ENCODE peak calls at places on chromosome 17, in eight cellular contexts. E is naive thymus-derived CD4-positive, alpha-beta T cell; J is effector CD4-positive, alpha-beta T cell; R is AG08396; V is NCI-H1694 treated with DMSO at 0.1 percent for 48 hours; Z is nephron progenitor cell; L is SHP77 treated with DMSO at 0.1 percent for 48 hours; M is DMS153. N is an unnamed sample.
A peak's percentile ranks its signal among the peaks of the same experiment; 100 is the strongest.

GRCh38 chr17:76918811-76919210 is 50.6 kb downstream of the MGAT5B start:
- DNase-seq in E (no peak), J (no peak), R (no peak), V (no peak), Z (no peak), L (no peak), M (no peak), N (no peak)

GRCh38 chr17:58184308-58184985 is 8.1 kb upstream of the EPX start:
- DNase-seq in E (no peak), J (no peak), R (no peak), V (no peak), Z (no peak), L (no peak), M (no peak), N (no peak)

GRCh38 chr17:71085238-71086033 is 916.1 kb downstream of the KCNJ2 start:
- DNase-seq in E (no peak), J (no peak), R (peak; percentile 6), V (no peak), Z (peak; percentile 65), L (no peak), M (peak; percentile 34), N (peak; percentile 27)

GRCh38 chr17:5947701-5948180 is 122.4 kb upstream of the WSCD1 start:
- DNase-seq in E (no peak), J (no peak), R (no peak), V (no peak), Z (no peak), L (no peak), M (no peak), N (no peak)

GRCh38 chr17:61015966-61016365 is 338.3 kb downstream of the BCAS3 start:
- DNase-seq in E (no peak), J (no peak), R (peak; percentile 10), V (no peak), Z (no peak), L (no peak), M (no peak), N (no peak)

GRCh38 chr17:78826836-78827509 is 13.6 kb downstream of the USP36 start:
- DNase-seq in E (no peak), J (no peak), R (no peak), V (no peak), Z (no peak), L (no peak), M (no peak), N (no peak)

GRCh38 chr17:79852748-79853147 is 13.5 kb upstream of the CBX4 start:
- DNase-seq in E (no peak), J (no peak), R (peak; percentile 48), V (peak; percentile 70), Z (no peak), L (no peak), M (no peak), N (no peak)

GRCh38 chr17:80660527-80661198 is 116.0 kb downstream of the RPTOR start:
- DNase-seq in E (no peak), J (no peak), R (no peak), V (no peak), Z (no peak), L (no peak), M (no peak), N (no peak)

GRCh38 chr17:38743556-38744171 is 4.5 kb downstream of the PCGF2 start:
- DNase-seq in E (no peak), J (no peak), R (no peak), V (no peak), Z (no peak), L (no peak), M (peak; percentile 57), N (no peak)

GRCh38 chr17:80904036-80904435 is 87.6 kb upstream of the CHMP6 start:
- DNase-seq in E (no peak), J (no peak), R (no peak), V (no peak), Z (no peak), L (no peak), M (no peak), N (no peak)

GRCh38 chr17:41972571-41973411 is 6.2 kb downstream of the CNP start:
- DNase-seq in E (no peak), J (no peak), R (no peak), V (no peak), Z (no peak), L (peak; percentile 34), M (peak; percentile 68), N (peak; percentile 82)

GRCh38 chr17:48612854-48613691 is 2.0 kb downstream of the HOXB8 start:
- DNase-seq in E (no peak), J (peak; percentile 47), R (peak; percentile 80), V (peak; percentile 64), Z (peak; percentile 56), L (peak; percentile 34), M (peak; percentile 8), N (no peak)

GRCh38 chr17:61926831-61927210 is 961 bp downstream of the INTS2 start:
- DNase-seq in E (no peak), J (no peak), R (no peak), V (no peak), Z (no peak), L (no peak), M (no peak), N (no peak)

GRCh38 chr17:47700471-47701449 is 6.8 kb downstream of the TBKBP1 start:
- DNase-seq in E (no peak), J (no peak), R (no peak), V (no peak), Z (no peak), L (no peak), M (no peak), N (no peak)

GRCh38 chr17:32486701-32487459 is at the start of gene CDK5R1:
- DNase-seq in E (peak; percentile 71), J (peak; percentile 59), R (peak; percentile 94), V (peak; percentile 37), Z (peak; percentile 90), L (peak; percentile 12), M (no peak), N (peak; percentile 74)

GRCh38 chr17:49739662-49740271 is 24.2 kb downstream of the FAM117A start:
- DNase-seq in E (peak; percentile 99), J (peak; percentile 97), R (no peak), V (no peak), Z (no peak), L (peak; percentile 79), M (peak; percentile 91), N (peak; percentile 84)

GRCh38 chr17:38549285-38549684 is 56.5 kb downstream of the SRCIN1 start:
- DNase-seq in E (no peak), J (no peak), R (no peak), V (no peak), Z (no peak), L (no peak), M (no peak), N (no peak)

GRCh38 chr17:72258711-72259110 is 137.9 kb downstream of the SOX9 start:
- DNase-seq in E (no peak), J (no peak), R (no peak), V (peak; percentile 30), Z (no peak), L (no peak), M (no peak), N (no peak)

GRCh38 chr17:2911755-2912111 is 115.5 kb downstream of the RAP1GAP2 start:
- DNase-seq in E (no peak), J (no peak), R (no peak), V (no peak), Z (no peak), L (no peak), M (no peak), N (no peak)

GRCh38 chr17:83086907-83087787 is 7.7 kb downstream of the METRNL start:
- DNase-seq in E (no peak), J (no peak), R (no peak), V (no peak), Z (no peak), L (no peak), M (no peak), N (no peak)

GRCh38 chr17:46020023-46020735 is 21.1 kb downstream of the STH start:
- DNase-seq in E (peak; percentile 31), J (peak; percentile 26), R (no peak), V (no peak), Z (no peak), L (no peak), M (no peak), N (no peak)

GRCh38 chr17:9239260-9239820 is 218.0 kb downstream of the NTN1 start:
- DNase-seq in E (no peak), J (no peak), R (no peak), V (no peak), Z (no peak), L (no peak), M (no peak), N (peak; percentile 27)

GRCh38 chr17:28575126-28575795 is 1.4 kb downstream of the ALDOC start:
- DNase-seq in E (no peak), J (no peak), R (no peak), V (no peak), Z (no peak), L (no peak), M (no peak), N (no peak)

GRCh38 chr17:9115446-9116265 is 94.3 kb downstream of the NTN1 start:
- DNase-seq in E (no peak), J (no peak), R (peak; percentile 61), V (no peak), Z (peak; percentile 72), L (no peak), M (no peak), N (peak; percentile 27)

GRCh38 chr17:64622931-64623654 is 39.0 kb downstream of the SMURF2 start:
- DNase-seq in E (no peak), J (no peak), R (peak; percentile 41), V (no peak), Z (no peak), L (no peak), M (no peak), N (no peak)

GRCh38 chr17:12342609-12343248 is 322.1 kb downstream of the MAP2K4 start:
- DNase-seq in E (no peak), J (no peak), R (peak; percentile 35), V (no peak), Z (peak; percentile 52), L (no peak), M (no peak), N (peak; percentile 62)

GRCh38 chr17:38602453-38602852 is 3.3 kb downstream of the SRCIN1 start:
- DNase-seq in E (no peak), J (no peak), R (no peak), V (no peak), Z (no peak), L (no peak), M (no peak), N (no peak)

GRCh38 chr17:59893617-59894100 is 738 bp downstream of the RPS6KB1 start:
- DNase-seq in E (no peak), J (no peak), R (peak; percentile 18), V (peak; percentile 8), Z (no peak), L (no peak), M (no peak), N (no peak)

GRCh38 chr17:66371561-66371960 is 69.1 kb downstream of the PRKCA start:
- DNase-seq in E (no peak), J (no peak), R (no peak), V (no peak), Z (no peak), L (no peak), M (no peak), N (no peak)

GRCh38 chr17:11182430-11182829 is 58.6 kb upstream of the SHISA6 start:
- DNase-seq in E (no peak), J (no peak), R (no peak), V (no peak), Z (peak; percentile 29), L (no peak), M (no peak), N (no peak)

GRCh38 chr17:58889928-58890327 is 134.3 kb downstream of the PPM1E start:
- DNase-seq in E (no peak), J (no peak), R (no peak), V (no peak), Z (no peak), L (no peak), M (no peak), N (no peak)

GRCh38 chr17:47915667-47916242 is 19.7 kb downstream of the SP2 start:
- DNase-seq in E (no peak), J (no peak), R (no peak), V (no peak), Z (no peak), L (no peak), M (no peak), N (no peak)

GRCh38 chr17:74994440-74994839 is 7.0 kb downstream of the CDR2L start:
- DNase-seq in E (no peak), J (no peak), R (no peak), V (no peak), Z (no peak), L (no peak), M (no peak), N (no peak)

GRCh38 chr17:57245786-57246185 is 10.5 kb upstream of the MSI2 start:
- DNase-seq in E (no peak), J (no peak), R (no peak), V (no peak), Z (no peak), L (no peak), M (no peak), N (no peak)

N was measured in stomach.